ENCODE peak calls at places on chromosome 5, in six cellular contexts. One of them, this sample, is unnamed.
A peak's percentile ranks its signal among the peaks of the same experiment; 100 is the strongest.

GRCh38 chr5:83149671-83150070 is 72.3 kb downstream of the XRCC4 start:
- DNase-seq in HCT116: no peak
- DNase-seq in H1: no peak
- DNase-seq in HepG2: no peak
- DNase-seq in K562: no peak
- DNase-seq in GM12878: no peak
- DNase-seq in this sample: no peak

GRCh38 chr5:138663009-138663408 is 87.8 kb upstream of the HSPA9 start:
- DNase-seq in HCT116: no peak
- DNase-seq in H1: no peak
- DNase-seq in HepG2: no peak
- DNase-seq in K562: no peak
- DNase-seq in GM12878: no peak
- DNase-seq in this sample: no peak

GRCh38 chr5:3786165-3786564 is 190.5 kb downstream of the IRX1 start:
- DNase-seq in HCT116: no peak
- DNase-seq in H1: no peak
- DNase-seq in HepG2: no peak
- DNase-seq in K562: no peak
- DNase-seq in GM12878: no peak
- DNase-seq in this sample: no peak

GRCh38 chr5:111278824-111279504 is 54.8 kb downstream of the CAMK4 start:
- DNase-seq in HCT116: peak; percentile 42
- DNase-seq in H1: peak; percentile 94
- DNase-seq in HepG2: peak; percentile 45
- DNase-seq in K562: peak; percentile 72
- DNase-seq in GM12878: peak; percentile 33
- DNase-seq in this sample: peak; percentile 67

GRCh38 chr5:56588636-56589485 is 226.5 kb upstream of the MAP3K1 start:
- DNase-seq in HCT116: no peak
- DNase-seq in H1: peak; percentile 41
- DNase-seq in HepG2: no peak
- DNase-seq in K562: no peak
- DNase-seq in GM12878: peak; percentile 78
- DNase-seq in this sample: no peak

GRCh38 chr5:149375434-149375833 is 3.7 kb downstream of the IL17B start:
- DNase-seq in HCT116: no peak
- DNase-seq in H1: no peak
- DNase-seq in HepG2: no peak
- DNase-seq in K562: no peak
- DNase-seq in GM12878: no peak
- DNase-seq in this sample: no peak

GRCh38 chr5:125411163-125412050 is 665.0 kb upstream of the ZNF608 start:
- DNase-seq in HCT116: no peak
- DNase-seq in H1: no peak
- DNase-seq in HepG2: no peak
- DNase-seq in K562: no peak
- DNase-seq in GM12878: peak; percentile 50
- DNase-seq in this sample: no peak

GRCh38 chr5:123422433-123423277 is 548 bp downstream of the CEP120 start:
- DNase-seq in HCT116: no peak
- DNase-seq in H1: no peak
- DNase-seq in HepG2: peak; percentile 6
- DNase-seq in K562: peak; percentile 46
- DNase-seq in GM12878: no peak
- DNase-seq in this sample: no peak

GRCh38 chr5:50727149-50727496 is 60.7 kb downstream of the PARP8 start:
- DNase-seq in HCT116: no peak
- DNase-seq in H1: no peak
- DNase-seq in HepG2: no peak
- DNase-seq in K562: no peak
- DNase-seq in GM12878: no peak
- DNase-seq in this sample: no peak
- TF ChIP-seq JUND in HCT116: no peak
- TF ChIP-seq JUND in H1: no peak
- TF ChIP-seq JUND in HepG2: no peak
- TF ChIP-seq JUND in K562: no peak
- TF ChIP-seq JUND in GM12878: no peak
- TF ChIP-seq JUND in this sample: no peak

DNA sequence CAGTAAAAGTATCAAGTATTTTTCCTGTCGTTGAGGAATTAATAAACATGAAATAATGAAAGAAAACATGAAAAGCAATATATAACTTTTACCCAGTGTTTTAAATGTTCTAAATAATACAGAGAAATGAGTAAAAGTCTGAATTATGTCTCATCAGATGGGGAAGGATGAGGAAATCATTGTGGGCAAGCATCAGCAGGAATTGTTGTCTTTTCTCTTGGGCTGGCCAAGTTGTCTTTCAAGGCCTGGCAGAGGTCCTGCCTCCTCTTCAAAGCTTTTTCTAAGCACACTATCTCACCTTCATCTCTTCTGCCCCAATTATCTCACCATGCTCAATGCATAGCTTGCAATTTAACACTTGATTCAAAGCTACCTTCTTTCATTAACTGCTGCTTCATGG is 41.9 kb downstream of the MOCS2 start:
- DNase-seq in HCT116: no peak
- DNase-seq in H1: no peak
- DNase-seq in HepG2: no peak
- DNase-seq in K562: no peak
- DNase-seq in GM12878: no peak
- DNase-seq in this sample: no peak
- TF ChIP-seq JUND in HCT116: no peak
- TF ChIP-seq JUND in H1: no peak
- TF ChIP-seq JUND in HepG2: no peak
- TF ChIP-seq JUND in K562: no peak
- TF ChIP-seq JUND in GM12878: no peak
- TF ChIP-seq JUND in this sample: no peak

DNA sequence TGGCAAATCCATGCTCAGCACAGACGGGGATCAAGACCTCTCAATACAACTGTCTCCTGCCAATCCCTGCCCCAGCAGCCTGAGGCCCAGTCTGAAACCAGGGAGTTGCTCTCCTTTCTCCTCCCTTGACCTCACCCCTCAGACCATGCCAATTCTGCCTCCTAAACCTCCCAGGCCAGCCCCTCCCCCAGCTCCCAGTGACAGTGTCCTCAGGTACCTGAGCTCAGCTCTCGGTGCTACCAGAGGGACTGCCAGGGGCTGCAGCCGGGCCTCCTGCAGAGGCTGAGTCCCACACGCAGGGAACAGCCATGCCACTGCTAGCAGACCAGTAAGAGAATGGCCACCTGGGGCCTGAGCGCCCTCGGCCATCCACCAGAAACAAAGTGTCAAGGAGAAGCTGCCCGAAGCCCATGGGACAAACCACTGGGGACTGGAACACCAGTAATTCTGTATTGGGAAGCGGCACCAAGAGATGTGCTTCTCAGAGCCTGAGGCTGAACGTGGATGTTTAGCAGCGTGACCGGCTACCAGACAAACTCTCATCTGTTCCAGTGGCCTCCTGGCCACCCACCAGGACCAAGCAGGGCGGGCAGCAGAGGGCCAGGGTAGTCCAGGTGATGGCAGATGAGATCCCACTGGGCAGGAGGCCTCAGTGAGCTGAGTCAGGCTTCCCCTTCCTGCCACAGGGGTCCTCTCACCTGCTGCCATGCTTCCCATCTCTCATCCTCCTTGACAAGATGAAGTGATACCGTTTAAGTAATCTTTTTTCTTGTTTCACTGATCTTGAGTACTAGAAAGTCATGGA is 557 bp upstream of the IL3 start:
- DNase-seq in HCT116: no peak
- DNase-seq in H1: no peak
- DNase-seq in HepG2: no peak
- DNase-seq in K562: no peak
- DNase-seq in GM12878: no peak
- DNase-seq in this sample: no peak
- TF ChIP-seq JUND in HCT116: no peak
- TF ChIP-seq JUND in H1: no peak
- TF ChIP-seq JUND in HepG2: no peak
- TF ChIP-seq JUND in K562: no peak
- TF ChIP-seq JUND in GM12878: no peak
- TF ChIP-seq JUND in this sample: no peak

GRCh38 chr5:164217464-164217863 is 712.0 kb downstream of the MAT2B start:
- DNase-seq in HCT116: no peak
- DNase-seq in H1: no peak
- DNase-seq in HepG2: no peak
- DNase-seq in K562: no peak
- DNase-seq in GM12878: no peak
- DNase-seq in this sample: no peak
- TF ChIP-seq JUND in HCT116: no peak
- TF ChIP-seq JUND in H1: no peak
- TF ChIP-seq JUND in HepG2: no peak
- TF ChIP-seq JUND in K562: no peak
- TF ChIP-seq JUND in GM12878: no peak
- TF ChIP-seq JUND in this sample: no peak

GRCh38 chr5:140347382-140347781 is 979 bp upstream of the HBEGF start:
- DNase-seq in HCT116: no peak
- DNase-seq in H1: no peak
- DNase-seq in HepG2: no peak
- DNase-seq in K562: no peak
- DNase-seq in GM12878: no peak
- DNase-seq in this sample: no peak

GRCh38 chr5:140349244-140349643 is 2.8 kb upstream of the HBEGF start:
- DNase-seq in HCT116: no peak
- DNase-seq in H1: no peak
- DNase-seq in HepG2: no peak
- DNase-seq in K562: peak; percentile 38
- DNase-seq in GM12878: no peak
- DNase-seq in this sample: no peak

GRCh38 chr5:140355551-140355950 is 4.4 kb upstream of the SLC4A9 start:
- DNase-seq in HCT116: no peak
- DNase-seq in H1: no peak
- DNase-seq in HepG2: no peak
- DNase-seq in K562: no peak
- DNase-seq in GM12878: no peak
- DNase-seq in this sample: no peak

GRCh38 chr5:140348104-140348503 is 1.7 kb upstream of the HBEGF start:
- DNase-seq in HCT116: no peak
- DNase-seq in H1: no peak
- DNase-seq in HepG2: no peak
- DNase-seq in K562: no peak
- DNase-seq in GM12878: no peak
- DNase-seq in this sample: no peak

DNA sequence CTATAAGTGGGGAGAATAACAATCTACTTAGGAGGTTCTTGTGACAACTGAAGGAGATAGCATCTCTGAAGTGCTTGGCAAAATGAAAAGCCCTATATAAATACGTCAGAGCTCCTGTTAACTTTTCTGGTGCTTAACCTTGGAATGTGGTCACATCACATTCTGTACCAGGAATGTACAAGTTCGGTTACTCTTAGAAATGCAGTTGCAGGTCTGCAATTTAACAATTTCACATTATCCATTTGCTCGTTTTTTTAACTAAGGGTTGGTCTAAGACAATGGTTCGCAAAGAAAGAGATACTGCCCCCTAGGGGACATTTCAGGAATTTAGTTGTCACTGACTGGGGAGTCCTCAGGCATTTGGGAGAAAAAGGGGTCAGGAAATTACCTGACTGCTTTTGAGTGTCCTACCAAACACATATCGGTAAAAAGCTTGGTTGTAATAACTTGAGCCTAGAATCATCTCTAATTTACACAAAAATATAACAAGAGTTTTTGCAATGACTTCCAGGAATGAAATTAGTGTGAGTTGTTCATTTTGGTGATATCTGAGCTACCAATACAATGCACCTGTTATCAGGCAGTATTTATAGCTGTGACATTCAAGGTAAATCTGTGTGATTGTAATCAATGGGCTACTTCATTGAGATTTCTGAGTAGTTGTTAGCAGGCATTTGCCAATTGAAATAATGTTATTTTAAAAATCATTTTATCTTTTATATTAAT is 5.4 kb upstream of the HBEGF start:
- DNase-seq in HCT116: peak; percentile 61
- DNase-seq in H1: peak; percentile 75
- DNase-seq in HepG2: peak; percentile 65
- DNase-seq in K562: peak; percentile 84
- DNase-seq in GM12878: no peak
- DNase-seq in this sample: peak; percentile 85
- TF ChIP-seq JUND in HCT116: no peak
- TF ChIP-seq JUND in H1: no peak
- TF ChIP-seq JUND in HepG2: no peak
- TF ChIP-seq JUND in K562: no peak
- TF ChIP-seq JUND in GM12878: no peak
- TF ChIP-seq JUND in this sample: no peak

GRCh38 chr5:62780230-62780629 is 201.6 kb downstream of the LRRC70 start:
- DNase-seq in HCT116: no peak
- DNase-seq in H1: no peak
- DNase-seq in HepG2: no peak
- DNase-seq in K562: no peak
- DNase-seq in GM12878: no peak
- DNase-seq in this sample: no peak

GRCh38 chr5:62780888-62781287 is 202.3 kb downstream of the LRRC70 start:
- DNase-seq in HCT116: no peak
- DNase-seq in H1: no peak
- DNase-seq in HepG2: no peak
- DNase-seq in K562: no peak
- DNase-seq in GM12878: no peak
- DNase-seq in this sample: peak; percentile 37

GRCh38 chr5:62779010-62779422 is 200.4 kb downstream of the LRRC70 start:
- DNase-seq in HCT116: peak; percentile 48
- DNase-seq in H1: no peak
- DNase-seq in HepG2: peak; percentile 64
- DNase-seq in K562: peak; percentile 61
- DNase-seq in GM12878: no peak
- DNase-seq in this sample: peak; percentile 78

GRCh38 chr5:62773460-62773859 is 194.8 kb downstream of the LRRC70 start:
- DNase-seq in HCT116: no peak
- DNase-seq in H1: no peak
- DNase-seq in HepG2: no peak
- DNase-seq in K562: no peak
- DNase-seq in GM12878: no peak
- DNase-seq in this sample: no peak

DNA sequence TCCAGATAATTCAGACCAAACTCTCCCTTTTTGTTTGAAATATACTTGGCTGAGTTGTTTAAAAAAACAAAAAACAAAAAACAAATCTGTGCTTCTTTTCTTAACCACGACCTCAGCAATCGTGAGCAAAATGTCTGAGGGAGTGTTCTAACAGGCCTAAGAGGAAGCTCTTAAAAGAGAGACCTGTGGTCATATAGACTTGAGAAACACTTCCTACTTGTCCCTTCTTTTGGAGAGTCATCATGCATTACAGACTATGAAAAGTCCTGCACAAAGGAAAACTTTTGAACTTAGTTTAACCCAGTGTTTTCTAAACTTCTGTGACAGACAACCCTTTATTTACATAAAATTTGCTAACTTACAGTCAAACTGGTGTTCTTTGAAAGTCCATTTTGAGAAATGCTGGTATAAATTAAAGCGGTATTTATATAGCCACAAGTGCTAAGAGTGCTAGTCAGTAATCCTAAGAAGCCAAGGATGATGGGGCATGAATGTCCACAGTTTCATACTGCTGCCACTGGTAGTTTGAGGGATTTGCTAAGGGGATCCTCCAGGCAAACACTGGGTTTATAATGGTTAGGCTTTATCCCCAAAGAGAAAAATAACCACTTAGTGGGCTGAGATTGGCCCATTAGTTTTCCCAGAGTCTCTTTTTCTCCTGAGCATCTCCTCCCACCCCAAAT is 199.8 kb downstream of the LRRC70 start:
- DNase-seq in HCT116: no peak
- DNase-seq in H1: no peak
- DNase-seq in HepG2: no peak
- DNase-seq in K562: no peak
- DNase-seq in GM12878: no peak
- DNase-seq in this sample: no peak
- TF ChIP-seq JUND in HCT116: no peak
- TF ChIP-seq JUND in H1: no peak
- TF ChIP-seq JUND in HepG2: no peak
- TF ChIP-seq JUND in K562: no peak
- TF ChIP-seq JUND in GM12878: no peak
- TF ChIP-seq JUND in this sample: no peak

GRCh38 chr5:10306806-10307205 is 896 bp downstream of the CMBL start:
- DNase-seq in HCT116: no peak
- DNase-seq in H1: no peak
- DNase-seq in HepG2: no peak
- DNase-seq in K562: no peak
- DNase-seq in GM12878: no peak
- DNase-seq in this sample: no peak
- TF ChIP-seq JUND in HCT116: no peak
- TF ChIP-seq JUND in H1: no peak
- TF ChIP-seq JUND in HepG2: no peak
- TF ChIP-seq JUND in K562: no peak
- TF ChIP-seq JUND in GM12878: no peak
- TF ChIP-seq JUND in this sample: no peak

This sample was measured in T47D.